ENCODE peak calls at places on chromosomes 3 and 15, in four cellular contexts. One of them, this sample, is unnamed.

GRCh38 chr15:80517290-80517689 is 113.1 kb downstream of the ARNT2 start:
- DNase-seq in HepG2: no peak
- DNase-seq in K562: no peak
- DNase-seq in GM12878: no peak
- DNase-seq in this sample: no peak

GRCh38 chr15:93270937-93271472 is 182.0 kb upstream of the RGMA start:
- DNase-seq in K562: no peak
- DNase-seq in GM12878: no peak
- DNase-seq in HepG2: no peak
- DNase-seq in this sample: no peak

GRCh38 chr3:99875925-99876781 is 58.5 kb downstream of the CMSS1 start:
- DNase-seq in GM12878: no peak
- DNase-seq in K562: peak; percentile 63
- DNase-seq in HepG2: peak; percentile 74
- DNase-seq in this sample: peak; percentile 91

GRCh38 chr15:45134682-45135604 is 5.1 kb downstream of the DUOX1 start:
- DNase-seq in HepG2: no peak
- DNase-seq in GM12878: no peak
- DNase-seq in K562: no peak
- DNase-seq in this sample: peak; percentile 60

GRCh38 chr15:62547584-62547983 is 382.5 kb upstream of the C2CD4B start:
- DNase-seq in GM12878: no peak
- DNase-seq in K562: no peak
- DNase-seq in HepG2: no peak
- DNase-seq in this sample: no peak

GRCh38 chr3:72044231-72044935 is 259.4 kb upstream of the PROK2 start:
- DNase-seq in K562: peak; percentile 7
- DNase-seq in GM12878: no peak
- DNase-seq in HepG2: no peak
- DNase-seq in this sample: no peak

GRCh38 chr3:18258492-18258891 is 166.6 kb downstream of the SATB1 start:
- DNase-seq in GM12878: no peak
- DNase-seq in HepG2: no peak
- DNase-seq in K562: no peak
- DNase-seq in this sample: no peak

GRCh38 chr15:64344651-64345262 is 11.2 kb downstream of the CSNK1G1 start:
- DNase-seq in GM12878: no peak
- DNase-seq in K562: no peak
- DNase-seq in HepG2: no peak
- DNase-seq in this sample: no peak

GRCh38 chr3:195821403-195822130 is 9.8 kb upstream of the MUC4 start:
- DNase-seq in HepG2: no peak
- DNase-seq in GM12878: no peak
- DNase-seq in K562: no peak
- DNase-seq in this sample: no peak

GRCh38 chr3:23442598-23443383 is 239.7 kb downstream of the UBE2E2 start:
- DNase-seq in K562: no peak
- DNase-seq in GM12878: no peak
- DNase-seq in HepG2: no peak
- DNase-seq in this sample: no peak

GRCh38 chr3:134748698-134749097 is 46.4 kb upstream of the EPHB1 start:
- DNase-seq in GM12878: no peak
- DNase-seq in K562: no peak
- DNase-seq in HepG2: no peak
- DNase-seq in this sample: no peak

GRCh38 chr15:88658972-88659931 is 20.4 kb downstream of the ISG20 start:
- DNase-seq in GM12878: no peak
- DNase-seq in K562: no peak
- DNase-seq in HepG2: no peak
- DNase-seq in this sample: no peak

DNA sequence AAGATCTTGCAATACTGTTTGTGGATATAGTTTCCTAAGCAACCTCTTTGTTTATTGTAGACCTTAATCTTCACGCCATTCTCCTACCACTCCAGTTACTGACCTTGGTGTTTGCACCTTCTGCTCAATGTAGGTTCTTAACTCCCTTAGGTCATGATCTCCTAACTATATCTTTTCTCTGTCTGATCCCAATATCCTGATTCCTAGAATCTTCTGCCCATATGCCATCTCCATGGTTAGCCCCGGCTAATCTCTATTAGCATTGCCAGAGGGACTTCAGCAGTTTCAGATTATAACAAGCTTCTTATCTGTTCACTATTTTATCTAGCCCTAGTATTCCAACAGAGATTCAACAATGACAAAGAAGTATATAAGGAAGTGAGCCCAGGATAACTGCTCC is 64.9 kb downstream of the IMPG2 start:
- DNase-seq in HepG2: no peak
- DNase-seq in GM12878: no peak
- DNase-seq in K562: no peak
- DNase-seq in this sample: no peak
- TF ChIP-seq NR2C2 in HepG2: no peak
- TF ChIP-seq NR2C2 in GM12878: no peak
- TF ChIP-seq NR2C2 in K562: no peak
- TF ChIP-seq NR2C2 in this sample: no peak

GRCh38 chr3:174346571-174346970 is 512.6 kb upstream of the NAALADL2 start:
- DNase-seq in GM12878: no peak
- DNase-seq in K562: no peak
- DNase-seq in HepG2: no peak
- DNase-seq in this sample: no peak

GRCh38 chr3:174341014-174341413 is 518.1 kb upstream of the NAALADL2 start:
- DNase-seq in K562: no peak
- DNase-seq in GM12878: no peak
- DNase-seq in HepG2: no peak
- DNase-seq in this sample: no peak

GRCh38 chr3:174342206-174342605 is 516.9 kb upstream of the NAALADL2 start:
- DNase-seq in HepG2: no peak
- DNase-seq in GM12878: no peak
- DNase-seq in K562: no peak
- DNase-seq in this sample: no peak

GRCh38 chr3:174337227-174337626 is 521.9 kb upstream of the NAALADL2 start:
- DNase-seq in K562: no peak
- DNase-seq in HepG2: no peak
- DNase-seq in GM12878: no peak
- DNase-seq in this sample: no peak

GRCh38 chr3:174342941-174343431 is 516.1 kb upstream of the NAALADL2 start:
- DNase-seq in GM12878: no peak
- DNase-seq in K562: no peak
- DNase-seq in HepG2: no peak
- DNase-seq in this sample: no peak
- TF ChIP-seq ATF2 in GM12878: no peak
- TF ChIP-seq ATF2 in K562: no peak
- TF ChIP-seq ATF2 in HepG2: no peak
- TF ChIP-seq ATF2 in this sample: no peak

DNA sequence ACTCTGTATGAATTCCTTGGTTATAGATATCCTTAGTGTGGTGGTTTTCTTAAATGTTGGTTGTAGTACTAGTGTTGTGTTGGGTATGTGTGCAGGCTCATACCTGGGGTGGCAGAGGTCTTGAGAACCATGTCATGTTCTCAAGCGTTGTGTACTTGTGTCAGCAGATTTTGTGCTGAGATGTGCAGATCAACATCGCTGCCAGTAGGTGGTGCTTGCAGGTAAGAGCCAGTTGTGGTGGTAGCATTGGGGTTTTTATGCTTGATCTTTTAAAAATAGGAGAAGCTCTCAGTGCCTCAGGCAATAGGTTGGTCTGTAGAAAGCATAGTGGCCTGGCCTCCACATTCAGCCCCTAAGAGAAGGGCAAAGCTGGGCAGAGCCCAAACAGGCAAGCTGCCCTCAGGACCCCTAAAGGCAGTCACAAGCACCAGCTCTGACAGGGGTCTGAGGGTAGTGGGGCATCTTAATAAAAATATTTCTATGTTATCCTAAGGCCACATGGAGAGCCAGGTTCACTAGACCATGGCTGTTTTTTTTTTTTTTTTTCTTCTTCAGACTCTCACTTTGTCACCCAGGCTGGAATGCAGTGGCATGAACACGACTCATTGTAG is 164.0 kb downstream of the IL20RB start:
- DNase-seq in K562: peak; percentile 9
- DNase-seq in HepG2: peak; percentile 31
- DNase-seq in GM12878: peak; percentile 8
- DNase-seq in this sample: peak; percentile 58
- TF ChIP-seq NR2C2 in K562: no peak
- TF ChIP-seq NR2C2 in HepG2: no peak
- TF ChIP-seq NR2C2 in GM12878: no peak
- TF ChIP-seq NR2C2 in this sample: no peak

GRCh38 chr3:55818485-55818884 is 331.4 kb upstream of the WNT5A start:
- DNase-seq in GM12878: no peak
- DNase-seq in HepG2: no peak
- DNase-seq in K562: no peak
- DNase-seq in this sample: no peak
- TF ChIP-seq ATF2 in GM12878: no peak
- TF ChIP-seq ATF2 in HepG2: no peak
- TF ChIP-seq ATF2 in K562: no peak
- TF ChIP-seq ATF2 in this sample: no peak

DNA sequence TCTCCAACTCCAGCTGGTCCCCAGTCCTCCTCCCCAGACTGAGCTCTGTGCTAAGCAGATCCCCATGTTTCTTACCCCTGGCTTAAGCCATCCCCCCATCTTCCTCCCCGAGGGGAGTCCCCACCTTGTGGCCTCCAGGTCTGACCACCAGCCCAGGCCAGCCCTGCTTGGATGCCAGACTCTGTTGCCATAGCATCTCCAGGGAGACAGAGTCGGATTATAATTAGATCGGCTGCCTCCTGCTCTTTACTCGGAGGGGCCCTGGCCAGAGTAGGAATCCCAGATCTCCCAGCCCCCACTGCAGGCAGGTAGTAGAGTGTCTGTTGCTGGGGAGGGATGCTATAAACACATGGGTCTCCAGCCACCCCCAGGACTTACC is 2.4 kb downstream of the KLHDC8B start:
- DNase-seq in K562: peak; percentile 31
- DNase-seq in GM12878: no peak
- DNase-seq in HepG2: no peak
- DNase-seq in this sample: no peak
- TF ChIP-seq NR2C2 in K562: no peak
- TF ChIP-seq NR2C2 in GM12878: no peak
- TF ChIP-seq NR2C2 in HepG2: no peak
- TF ChIP-seq NR2C2 in this sample: no peak

DNA sequence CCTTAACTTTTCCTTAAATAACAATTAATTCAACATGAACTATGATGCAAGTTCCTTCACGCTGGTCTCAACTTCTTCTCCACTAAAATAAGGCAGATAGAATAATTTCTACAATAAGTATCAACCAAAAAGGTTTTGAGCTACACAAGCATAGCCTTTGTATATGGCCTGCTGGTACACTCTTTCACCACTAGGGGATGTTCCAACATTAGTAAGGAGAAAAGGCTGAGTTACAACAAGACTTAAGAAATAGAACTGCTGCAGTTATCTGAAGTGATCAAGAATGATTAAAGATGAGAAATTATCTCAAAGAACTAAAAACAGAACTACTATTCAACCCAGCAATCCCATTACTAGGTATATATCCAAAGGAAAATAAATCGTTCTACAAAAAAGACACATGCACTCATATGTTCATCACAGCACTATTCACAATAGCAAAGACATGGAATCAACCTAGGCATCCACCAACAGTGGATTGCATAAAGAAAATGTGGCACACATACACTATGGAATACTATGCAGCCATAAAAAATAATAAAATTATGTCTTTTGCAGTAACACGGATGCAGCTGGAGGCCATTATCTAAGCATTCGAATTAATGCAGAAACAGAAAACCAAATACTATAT is 14.4 kb downstream of the ATP13A3 start:
- DNase-seq in K562: peak; percentile 29
- DNase-seq in GM12878: no peak
- DNase-seq in HepG2: peak; percentile 58
- DNase-seq in this sample: no peak
- TF ChIP-seq ATF2 in K562: no peak
- TF ChIP-seq ATF2 in GM12878: no peak
- TF ChIP-seq ATF2 in HepG2: no peak
- TF ChIP-seq ATF2 in this sample: no peak

GRCh38 chr3:86867990-86868389 is 123.0 kb downstream of the VGLL3 start:
- DNase-seq in GM12878: no peak
- DNase-seq in K562: no peak
- DNase-seq in HepG2: no peak
- DNase-seq in this sample: no peak
- TF ChIP-seq NR2C2 in GM12878: no peak
- TF ChIP-seq NR2C2 in K562: no peak
- TF ChIP-seq NR2C2 in HepG2: no peak
- TF ChIP-seq NR2C2 in this sample: no peak

GRCh38 chr3:105430460-105430859 is 63.8 kb downstream of the ALCAM start:
- DNase-seq in GM12878: no peak
- DNase-seq in HepG2: no peak
- DNase-seq in K562: no peak
- DNase-seq in this sample: no peak
- TF ChIP-seq ATF2 in GM12878: no peak
- TF ChIP-seq ATF2 in HepG2: no peak
- TF ChIP-seq ATF2 in K562: no peak
- TF ChIP-seq ATF2 in this sample: no peak

DNA sequence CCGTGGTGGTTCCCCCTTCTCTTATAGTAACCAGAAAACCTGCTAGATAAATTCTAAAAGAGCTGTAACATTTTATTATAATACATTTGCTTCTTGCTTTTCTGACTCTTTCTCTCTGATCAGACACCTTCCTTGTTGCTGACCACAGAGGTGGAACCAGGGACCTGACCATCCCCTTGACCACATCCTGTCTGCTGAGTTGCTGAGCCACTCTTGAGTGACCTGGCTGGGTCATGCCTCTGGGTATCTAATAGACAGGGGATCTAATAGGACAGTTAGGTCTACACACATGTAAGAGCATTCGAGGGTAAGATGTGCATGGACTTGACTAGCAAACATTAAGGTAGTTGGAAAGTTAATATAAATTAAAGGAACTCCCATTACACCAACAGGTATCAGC is 22.8 kb upstream of the TRIM59 start:
- DNase-seq in GM12878: no peak
- DNase-seq in HepG2: no peak
- DNase-seq in K562: no peak
- DNase-seq in this sample: no peak
- TF ChIP-seq NR2C2 in GM12878: no peak
- TF ChIP-seq NR2C2 in HepG2: no peak
- TF ChIP-seq NR2C2 in K562: no peak
- TF ChIP-seq NR2C2 in this sample: no peak